ENCODE peak calls at places on chromosomes 11 and 22, in eight cellular contexts. X, A, S, J, O, I, M and T are unnamed samples.
A peak's percentile ranks its signal among the peaks of the same experiment; 100 is the strongest.

GRCh38 chr11:84819128-84819527 is 808.0 kb downstream of the DLG2 start:
- DNase-seq in A (peak; percentile 12), O (peak; percentile 20), S (no peak), I (no peak), J (no peak), M (no peak), X (no peak), T (no peak)

GRCh38 chr11:7577883-7578242 is 64.1 kb downstream of the PPFIBP2 start:
- DNase-seq in J (no peak), O (peak; percentile 50), A (peak; percentile 70), M (no peak), S (peak; percentile 51), X (no peak), I (no peak), T (no peak)

GRCh38 chr11:12402691-12403120 is 25.3 kb downstream of the PARVA start:
- DNase-seq in X (no peak), O (no peak), M (no peak), S (no peak), J (no peak), A (no peak), I (no peak), T (no peak)

GRCh38 chr11:125591659-125592304 is 870 bp upstream of the STT3A start:
- DNase-seq in S (peak; percentile 55), O (peak; percentile 41), X (peak; percentile 46), M (peak; percentile 79), J (peak; percentile 44), I (peak; percentile 43), A (peak; percentile 62), T (no peak)

GRCh38 chr11:35270342-35270741 is 131.4 kb downstream of the CD44 start:
- DNase-seq in S (no peak), M (no peak), O (no peak), X (no peak), A (no peak), J (no peak), I (no peak), T (no peak)

GRCh38 chr22:45072322-45072903 is 62.6 kb upstream of the PHF21B start:
- DNase-seq in A (peak; percentile 89), J (peak; percentile 82), S (no peak), X (no peak), M (peak; percentile 58), I (no peak), O (peak; percentile 86), T (no peak)

GRCh38 chr11:32432565-32433248 is 2.6 kb downstream of the WT1 start:
- DNase-seq in X (peak; percentile 25), J (no peak), O (no peak), A (no peak), I (no peak), S (no peak), M (no peak), T (no peak)

GRCh38 chr11:27395556-27396258 is 32.7 kb upstream of the CCDC34 start:
- DNase-seq in A (no peak), X (no peak), J (no peak), M (peak; percentile 45), I (no peak), O (no peak), S (no peak), T (no peak)

GRCh38 chr11:108593910-108594434 is 404 bp upstream of the EXPH5 start:
- DNase-seq in J (no peak), O (no peak), X (no peak), I (no peak), M (no peak), S (peak; percentile 23), A (no peak), T (no peak)

GRCh38 chr11:134727204-134727603 is 315.2 kb upstream of the B3GAT1 start:
- DNase-seq in A (no peak), I (no peak), M (no peak), X (no peak), J (no peak), S (no peak), O (no peak), T (no peak)

GRCh38 chr11:122696662-122697061 is 41.1 kb downstream of the UBASH3B start:
- DNase-seq in M (no peak), J (no peak), A (no peak), S (no peak), I (no peak), O (no peak), X (no peak), T (no peak)

GRCh38 chr11:119055901-119056300 is 1.1 kb downstream of the HYOU1 start:
- DNase-seq in S (peak; percentile 64), A (peak; percentile 61), O (peak; percentile 51), J (no peak), X (no peak), I (no peak), M (peak; percentile 32), T (no peak)

GRCh38 chr11:113773416-113774173 is at the start of gene ZW10:
- DNase-seq in X (peak; percentile 96), J (peak; percentile 95), I (peak; percentile 97), O (peak; percentile 96), A (peak; percentile 99), S (peak; percentile 90), M (peak; percentile 97), T (peak; percentile 93)
- TF ChIP-seq CTCF in X (peak; percentile 80), J (peak; percentile 53), I (no peak), O (peak; percentile 76), A (peak; percentile 77), S (peak; percentile 99), M (peak; percentile 98), T (peak; percentile 76)

GRCh38 chr11:1928038-1928890 is 8.8 kb downstream of the TNNT3 start:
- DNase-seq in S (peak; percentile 41), X (no peak), I (no peak), O (no peak), M (peak; percentile 1), J (no peak), A (no peak), T (no peak)

GRCh38 chr11:1925373-1926155 is 6.1 kb downstream of the TNNT3 start:
- DNase-seq in O (no peak), M (no peak), S (peak; percentile 36), I (no peak), J (no peak), A (no peak), X (no peak), T (no peak)

GRCh38 chr11:1924646-1925372 is 5.3 kb downstream of the TNNT3 start:
- DNase-seq in M (peak; percentile 1), O (no peak), S (peak; percentile 47), X (no peak), I (no peak), A (no peak), J (no peak), T (no peak)

GRCh38 chr11:1927151-1928037 is 7.9 kb downstream of the TNNT3 start:
- DNase-seq in I (no peak), O (no peak), X (no peak), S (peak; percentile 42), A (peak; percentile 27), J (no peak), M (peak; percentile 2), T (no peak)

DNA sequence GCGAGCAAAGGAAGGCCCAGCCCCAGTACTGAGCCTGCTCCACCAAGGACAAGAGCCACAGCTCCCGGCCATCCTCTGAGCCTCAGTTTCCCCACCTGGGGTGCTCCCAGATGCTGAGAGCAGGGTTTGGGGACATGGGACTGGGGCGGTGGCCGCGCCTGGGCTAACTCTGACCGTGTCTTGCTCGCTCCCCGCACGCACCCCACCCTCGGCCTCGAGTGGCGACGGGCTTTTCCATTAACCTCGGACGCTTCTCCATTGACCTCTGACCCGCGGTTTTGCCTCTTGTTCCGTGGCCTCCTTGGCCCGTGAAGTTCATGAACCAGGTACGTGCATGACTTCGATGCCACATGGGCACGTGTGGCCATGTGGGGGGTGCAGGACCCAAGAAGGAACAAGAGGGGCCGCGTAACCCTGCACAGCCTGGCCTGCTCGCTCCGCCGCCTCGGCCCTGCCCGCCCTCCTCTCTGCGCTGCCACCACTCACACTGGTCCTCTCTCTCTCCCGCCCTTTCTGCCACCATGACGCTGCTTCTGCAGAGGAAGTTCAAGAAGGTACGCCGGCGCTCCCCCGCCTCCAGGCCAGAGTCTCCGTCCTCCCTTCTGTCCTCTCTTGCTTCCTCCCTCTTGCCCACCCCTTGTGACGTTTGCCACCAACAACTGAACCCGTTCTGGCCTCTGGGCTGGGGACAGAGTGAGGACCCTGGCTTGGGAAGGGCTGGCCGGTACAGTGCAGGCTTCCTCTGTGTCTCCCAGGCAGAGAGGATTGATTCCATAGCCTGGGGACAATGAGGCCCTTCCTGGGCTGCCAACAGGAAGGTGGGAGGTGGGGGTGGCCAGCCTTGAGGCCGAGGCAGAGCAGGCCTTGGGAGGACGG is 6.9 kb downstream of the TNNT3 start:
- DNase-seq in J (no peak), X (no peak), I (no peak), O (no peak), A (no peak), M (peak; percentile 2), S (peak; percentile 38), T (no peak)
- TF ChIP-seq CTCF in J (no peak), X (no peak), I (no peak), O (no peak), A (no peak), M (no peak), S (no peak), T (no peak)

GRCh38 chr11:43988040-43988793 is 45.8 kb downstream of the C11orf96 start:
- DNase-seq in X (peak; percentile 64), M (no peak), S (no peak), J (no peak), O (peak; percentile 80), A (no peak), I (no peak), T (no peak)
- TF ChIP-seq CTCF in X (no peak), M (no peak), S (peak; percentile 43), J (no peak), O (peak; percentile 51), A (peak; percentile 46), I (no peak), T (peak; percentile 43)

GRCh38 chr11:13999704-14000103 is 37.2 kb downstream of the SPON1 start:
- DNase-seq in I (no peak), O (no peak), A (no peak), S (no peak), J (no peak), M (no peak), X (no peak), T (no peak)

GRCh38 chr11:13997881-13998280 is 35.4 kb downstream of the SPON1 start:
- DNase-seq in I (no peak), X (no peak), S (no peak), J (no peak), M (no peak), O (no peak), A (no peak), T (no peak)

GRCh38 chr11:14007566-14007965 is 45.0 kb downstream of the SPON1 start:
- DNase-seq in O (no peak), I (no peak), M (no peak), X (no peak), S (no peak), J (no peak), A (no peak), T (no peak)

DNA sequence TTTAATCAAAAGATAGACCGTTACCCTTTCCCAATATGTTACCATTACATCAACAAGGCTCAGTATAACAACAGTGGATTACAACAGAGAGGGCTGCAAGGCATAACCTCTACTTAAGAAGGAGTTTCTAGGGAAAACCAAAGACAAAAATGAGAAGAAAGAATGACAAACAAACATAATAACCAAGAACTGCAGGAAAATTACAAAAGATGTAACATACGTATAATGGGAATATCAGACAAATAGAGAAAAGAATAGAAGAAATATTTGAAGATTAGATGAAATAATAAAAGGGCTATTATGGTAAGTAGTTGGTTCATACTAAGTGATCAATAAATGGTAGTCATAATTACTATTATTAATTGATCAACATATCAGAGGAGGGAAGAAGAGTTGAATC is 39.1 kb downstream of the SPON1 start:
- DNase-seq in I (no peak), S (no peak), O (no peak), A (no peak), M (no peak), J (no peak), X (no peak), T (no peak)
- TF ChIP-seq CTCF in I (no peak), S (no peak), O (no peak), A (no peak), M (no peak), J (no peak), X (no peak), T (no peak)